ENCODE peak calls at places on chromosomes 5 and 9, in eight cellular contexts. Z, L, V, I, S, X, N and T are unnamed samples. For H3K36me3, the result is how much of the 10 kb centered on the place peaks cover.

GRCh38 chr9:4555251-4555650 is 65.0 kb downstream of the SLC1A1 start:
- DNase-seq in N (no peak), X (no peak), Z (peak), S (no peak), L (peak), I (no peak), V (no peak), T (no peak)

GRCh38 chr5:130032807-130033206 is 128.5 kb downstream of the CHSY3 start:
- DNase-seq in X (no peak), I (no peak), N (no peak), L (no peak), V (peak), S (peak), Z (no peak), T (no peak)

GRCh38 chr5:151892393-151892792 is 32.3 kb downstream of the GLRA1 start:
- DNase-seq in X (no peak), Z (no peak), V (no peak), N (no peak), I (no peak), S (no peak), L (no peak), T (no peak)

GRCh38 chr5:90479611-90480385 is 5.1 kb downstream of the POLR3G start:
- DNase-seq in I (no peak), S (no peak), L (no peak), X (no peak), N (no peak), V (no peak), Z (no peak), T (peak)

GRCh38 chr9:98962181-98962560 is 18.5 kb downstream of the COL15A1 start:
- DNase-seq in N (no peak), Z (no peak), S (no peak), V (no peak), I (no peak), X (no peak), L (no peak), T (no peak)

GRCh38 chr9:93950619-93951601 is 4.2 kb downstream of the BARX1 start:
- DNase-seq in Z (peak), S (no peak), V (peak), N (peak), I (no peak), X (peak), L (no peak), T (no peak)

GRCh38 chr9:74551266-74551665 is 54.1 kb downstream of the RORB start:
- DNase-seq in L (no peak), I (no peak), S (no peak), Z (no peak), X (no peak), N (no peak), V (no peak), T (no peak)

GRCh38 chr9:109251776-109252106 is 69.1 kb downstream of the EPB41L4B start:
- DNase-seq in Z (no peak), I (no peak), V (no peak), N (no peak), X (no peak), S (no peak), L (no peak), T (no peak)

GRCh38 chr9:127397722-127398647 is 1.0 kb downstream of the SLC2A8 start:
- DNase-seq in V (no peak), Z (peak), I (no peak), X (peak), S (peak), N (peak), L (peak), T (peak)

GRCh38 chr5:124888050-124888506 is 141.6 kb upstream of the ZNF608 start:
- DNase-seq in S (no peak), X (no peak), N (no peak), L (no peak), I (no peak), Z (no peak), V (no peak), T (no peak)

GRCh38 chr5:130398825-130399224 is 494.6 kb downstream of the CHSY3 start:
- DNase-seq in L (no peak), S (no peak), V (no peak), N (no peak), I (no peak), Z (no peak), X (peak), T (no peak)

GRCh38 chr5:52684056-52684455 is 103.7 kb upstream of the ITGA1 start:
- DNase-seq in S (no peak), Z (no peak), N (no peak), L (no peak), V (no peak), I (no peak), X (no peak), T (peak)

GRCh38 chr5:7548576-7548975 is 152.6 kb downstream of the ADCY2 start:
- DNase-seq in N (no peak), V (no peak), I (no peak), S (no peak), L (no peak), Z (peak), X (no peak), T (no peak)

GRCh38 chr9:135088348-135088978 is 995 bp downstream of the OLFM1 start:
- DNase-seq in I (no peak), N (no peak), V (no peak), L (no peak), S (no peak), Z (no peak), X (no peak), T (no peak)

GRCh38 chr9:135087489-135087791 is at the start of gene OLFM1:
- DNase-seq in V (peak), I (no peak), X (peak), S (peak), L (peak), N (peak), Z (no peak), T (peak)

GRCh38 chr9:135086597-135087488 is 625 bp upstream of the OLFM1 start:
- DNase-seq in S (no peak), V (no peak), X (no peak), N (no peak), I (no peak), Z (no peak), L (no peak), T (no peak)

GRCh38 chr9:135088979-135089847 is 1.7 kb downstream of the OLFM1 start:
- DNase-seq in I (no peak), S (no peak), V (no peak), L (no peak), N (no peak), X (no peak), Z (no peak), T (no peak)

DNA sequence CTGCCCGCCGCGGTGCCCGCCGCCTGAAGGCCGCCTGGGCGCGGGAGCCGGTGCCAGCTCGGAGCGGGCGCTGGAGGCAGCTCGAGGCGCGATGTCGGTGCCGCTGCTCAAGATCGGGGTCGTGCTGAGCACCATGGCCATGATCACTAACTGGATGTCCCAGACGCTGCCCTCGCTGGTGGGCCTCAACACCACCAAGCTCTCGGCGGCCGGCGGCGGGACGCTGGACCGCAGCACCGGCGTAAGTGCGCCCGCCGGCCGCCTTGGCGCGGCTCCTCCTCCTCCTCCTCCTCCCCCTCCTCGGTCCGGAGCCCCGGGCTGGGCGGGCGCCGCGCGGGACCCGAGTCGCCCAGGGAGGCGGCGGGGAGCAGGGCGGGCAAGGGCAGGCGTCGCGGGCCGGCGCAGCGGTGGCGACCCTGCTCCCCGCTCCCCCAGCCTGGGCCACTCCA is 455 bp downstream of the OLFM1 start:
- DNase-seq in V (no peak), X (no peak), L (no peak), N (peak), S (no peak), I (no peak), Z (no peak), T (no peak)
- H3K36me3 ChIP-seq in V (under half), X (under half), L (under half), N (under half), S (under half), I (under half), Z (under half), T (under half)

GRCh38 chr9:113373676-113374392 is 3.0 kb downstream of the HDHD3 start:
- DNase-seq in L (no peak), S (no peak), V (no peak), Z (no peak), X (no peak), N (no peak), I (no peak), T (no peak)
- H3K36me3 ChIP-seq in L (under half), S (under half), V (under half), Z (under half), X (under half), N (under half), I (under half), T (under half)

GRCh38 chr5:150540615-150541396 is 32.9 kb downstream of the NDST1 start:
- DNase-seq in S (peak), L (peak), X (no peak), I (no peak), N (no peak), Z (no peak), V (peak), T (peak)
- H3K36me3 ChIP-seq in S (half or more), L (half or more), X (under half), I (under half), N (under half), Z (under half), V (under half), T (half or more)

GRCh38 chr5:71695069-71695468 is 24.0 kb upstream of the CARTPT start:
- DNase-seq in S (no peak), L (no peak), Z (no peak), I (no peak), X (peak), V (peak), N (peak), T (no peak)
- H3K36me3 ChIP-seq in S (under half), L (under half), Z (under half), I (under half), X (under half), V (under half), N (under half), T (under half)

DNA sequence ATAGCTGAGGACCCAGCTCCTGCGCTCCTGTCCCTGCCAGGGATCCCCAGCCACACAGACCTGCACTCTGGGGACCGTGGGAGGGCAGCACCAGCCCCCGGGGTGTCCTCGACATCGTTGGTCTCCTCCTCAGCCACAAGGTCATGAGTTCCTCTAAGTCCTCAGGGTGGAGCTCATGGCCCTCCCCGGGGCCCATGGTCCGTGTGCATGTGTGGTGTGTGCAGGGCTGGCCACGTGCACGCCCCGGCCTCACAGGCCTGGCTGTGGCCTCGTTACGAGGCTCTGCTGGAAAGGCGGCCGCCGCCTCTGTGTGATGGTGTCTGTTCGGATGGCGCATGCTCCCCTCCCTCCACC is 16.1 kb upstream of the AJM1 start:
- DNase-seq in S (no peak), V (no peak), Z (no peak), L (no peak), I (no peak), X (no peak), N (no peak), T (no peak)
- H3K36me3 ChIP-seq in S (half or more), V (under half), Z (under half), L (half or more), I (under half), X (under half), N (under half), T (under half)

GRCh38 chr5:134162592-134162991 is 14.2 kb downstream of the SKP1 start:
- DNase-seq in Z (no peak), X (no peak), N (no peak), S (no peak), I (no peak), V (no peak), L (no peak), T (no peak)
- H3K36me3 ChIP-seq in Z (under half), X (under half), N (under half), S (half or more), I (under half), V (under half), L (half or more), T (half or more)

DNA sequence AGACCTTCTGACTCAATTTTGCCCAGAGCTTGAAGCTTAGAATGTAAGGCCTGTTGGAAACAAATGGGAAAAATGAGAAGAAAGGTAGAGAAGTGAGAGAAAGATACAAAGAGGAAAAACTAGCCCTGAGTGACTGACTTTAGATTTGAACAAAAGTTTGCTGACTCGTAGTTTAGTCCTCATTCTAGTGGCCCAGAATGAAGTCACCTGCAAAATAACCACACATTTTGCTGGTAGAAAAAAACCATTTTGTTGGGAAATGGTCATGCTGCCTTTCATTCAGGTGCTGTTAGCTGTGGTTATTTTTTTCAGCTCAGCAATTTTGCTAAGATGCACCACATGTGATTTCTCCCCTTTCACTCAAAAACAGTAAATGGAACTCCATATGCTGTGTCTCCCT is 98.9 kb downstream of the MRPS27 start:
- DNase-seq in X (no peak), I (no peak), N (no peak), V (no peak), Z (peak), L (no peak), S (no peak), T (no peak)
- H3K36me3 ChIP-seq in X (under half), I (under half), N (under half), V (under half), Z (under half), L (half or more), S (half or more), T (half or more)

GRCh38 chr5:15002791-15003190 is 131.2 kb upstream of the ANKH start:
- DNase-seq in Z (no peak), V (no peak), L (no peak), S (no peak), N (no peak), I (no peak), X (no peak), T (no peak)
- H3K36me3 ChIP-seq in Z (under half), V (under half), L (under half), S (under half), N (under half), I (under half), X (under half), T (under half)